ENCODE peak calls at places on chromosomes 5 and 9, in five cellular contexts. B, N, P, V and S are unnamed samples.

GRCh38 chr5:27906911-27907590 is 868.7 kb upstream of the CDH9 start:
- DNase-seq in V (no peak), B (peak), N (no peak), P (no peak), S (no peak)

GRCh38 chr9:68547417-68547816 is 6.7 kb upstream of the TMEM252 start:
- DNase-seq in V (no peak), B (no peak), P (no peak), N (no peak), S (no peak)

GRCh38 chr9:137631608-137632431 is 13.0 kb downstream of the EHMT1 start:
- DNase-seq in V (no peak), N (no peak), P (no peak), B (no peak), S (no peak)

GRCh38 chr5:171966270-171966669 is 40.2 kb downstream of the FBXW11 start:
- DNase-seq in P (no peak), B (no peak), V (no peak), N (no peak), S (no peak)

GRCh38 chr9:131065599-131065998 is 30.7 kb upstream of the AIF1L start:
- DNase-seq in B (no peak), P (no peak), V (no peak), N (no peak), S (no peak)

GRCh38 chr5:1402611-1403255 is 42.5 kb downstream of the SLC6A3 start:
- DNase-seq in P (no peak), B (no peak), V (no peak), N (no peak), S (no peak)

GRCh38 chr5:174317261-174317894 is 271.9 kb downstream of the NSG2 start:
- DNase-seq in B (peak), P (peak), V (peak), N (no peak), S (peak)

GRCh38 chr5:141880961-141881801 is 3.0 kb upstream of the PCDH1 start:
- DNase-seq in B (no peak), V (peak), P (no peak), N (no peak), S (no peak)

GRCh38 chr9:33719581-33720374 is 75.6 kb upstream of the PRSS3 start:
- DNase-seq in N (no peak), V (peak), P (peak), B (peak), S (peak)

GRCh38 chr9:22158983-22159382 is 149.9 kb upstream of the CDKN2B start:
- DNase-seq in B (peak), P (no peak), V (no peak), N (peak), S (no peak)

GRCh38 chr9:98964911-98965336 is 21.2 kb downstream of the COL15A1 start:
- DNase-seq in V (no peak), N (no peak), P (no peak), B (no peak), S (no peak)

GRCh38 chr9:20940447-20941176 is 90.8 kb downstream of the HACD4 start:
- DNase-seq in B (no peak), N (no peak), V (no peak), P (no peak), S (no peak)

GRCh38 chr9:2495221-2496005 is 126.2 kb upstream of the VLDLR start:
- DNase-seq in P (no peak), N (no peak), V (no peak), B (no peak), S (no peak)

GRCh38 chr9:69313175-69313574 is 11.8 kb upstream of the ENTREP1 start:
- DNase-seq in P (no peak), V (no peak), B (no peak), N (no peak), S (no peak)

GRCh38 chr5:1505506-1506241 is 18.1 kb downstream of the LPCAT1 start:
- DNase-seq in V (no peak), P (no peak), N (no peak), B (no peak), S (no peak)

GRCh38 chr9:35907732-35908483 is 1.4 kb upstream of the SPAAR start:
- DNase-seq in P (no peak), N (peak), B (peak), V (peak), S (peak)

GRCh38 chr5:86572825-86573224 is 44.9 kb upstream of the COX7C start:
- DNase-seq in V (no peak), P (no peak), N (no peak), B (no peak), S (no peak)

GRCh38 chr9:36399980-36400331 is at the start of gene RNF38:
- DNase-seq in N (no peak), B (no peak), P (no peak), V (no peak), S (no peak)

GRCh38 chr5:17882760-17883488 is 248.7 kb downstream of the TAF11L14 start:
- DNase-seq in N (no peak), B (no peak), V (peak), P (no peak), S (peak)

GRCh38 chr5:139232161-139232724 is 34.1 kb upstream of the SIL1 start:
- DNase-seq in B (no peak), V (no peak), N (no peak), P (peak), S (no peak)

GRCh38 chr5:17182966-17183365 is 34.5 kb upstream of the BASP1 start:
- DNase-seq in P (no peak), N (no peak), B (no peak), V (no peak), S (no peak)

GRCh38 chr5:180373475-180374269 is 20.5 kb upstream of the GFPT2 start:
- DNase-seq in B (no peak), V (no peak), N (no peak), P (peak), S (no peak)

GRCh38 chr9:113654605-113655193 is 191.2 kb downstream of the RGS3 start:
- DNase-seq in N (no peak), B (no peak), P (no peak), V (no peak), S (no peak)

DNA sequence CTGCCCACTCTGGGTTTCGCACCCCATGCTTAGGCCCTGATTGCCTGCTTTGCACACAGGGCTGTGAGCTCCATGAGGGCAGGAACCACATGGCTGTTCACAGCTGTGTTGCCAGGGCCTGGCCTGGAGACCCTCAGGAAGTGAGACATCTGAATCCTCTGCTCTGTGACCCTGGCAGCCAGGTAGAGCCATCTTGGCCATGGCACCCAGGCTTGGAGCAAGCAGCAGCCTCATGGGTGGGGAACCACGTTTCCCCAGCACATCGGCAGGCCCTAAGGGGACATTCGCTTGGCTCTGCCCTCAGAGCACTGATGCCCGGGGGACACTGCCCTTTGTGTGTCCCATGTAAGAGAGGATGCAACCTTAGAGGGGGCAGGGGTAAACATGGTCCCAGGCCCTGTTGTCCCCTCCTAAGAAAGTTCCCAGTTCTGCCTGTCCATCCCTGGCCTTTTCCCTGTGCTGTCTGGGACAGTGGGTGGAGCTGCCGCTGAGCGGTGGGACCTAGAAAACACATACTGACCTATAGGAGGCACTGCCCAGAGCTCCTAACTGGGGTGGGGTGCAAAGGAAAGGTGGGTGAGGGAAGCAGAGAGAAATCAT is 144.1 kb upstream of the IER5L start:
- DNase-seq in P (no peak), N (no peak), V (no peak), B (no peak), S (no peak)
- TF ChIP-seq YY1 in P (no peak), N (no peak), V (no peak), B (no peak), S (no peak)

GRCh38 chr5:133944263-133945230 is 23.9 kb downstream of the C5orf15 start:
- DNase-seq in V (peak), N (peak), B (peak), P (peak), S (no peak)
- TF ChIP-seq YY1 in V (no peak), N (no peak), B (no peak), P (no peak), S (no peak)

GRCh38 chr5:32103521-32103920 is 70.6 kb downstream of the GOLPH3 start:
- DNase-seq in B (no peak), N (no peak), V (peak), P (no peak), S (no peak)

GRCh38 chr5:32099486-32100035 is 74.6 kb downstream of the GOLPH3 start:
- DNase-seq in B (no peak), V (peak), N (no peak), P (no peak), S (no peak)

GRCh38 chr5:32100903-32101302 is 73.2 kb downstream of the GOLPH3 start:
- DNase-seq in B (no peak), N (no peak), V (no peak), P (no peak), S (no peak)

GRCh38 chr5:32100230-32100629 is 73.9 kb downstream of the GOLPH3 start:
- DNase-seq in P (no peak), B (no peak), N (no peak), V (peak), S (no peak)

DNA sequence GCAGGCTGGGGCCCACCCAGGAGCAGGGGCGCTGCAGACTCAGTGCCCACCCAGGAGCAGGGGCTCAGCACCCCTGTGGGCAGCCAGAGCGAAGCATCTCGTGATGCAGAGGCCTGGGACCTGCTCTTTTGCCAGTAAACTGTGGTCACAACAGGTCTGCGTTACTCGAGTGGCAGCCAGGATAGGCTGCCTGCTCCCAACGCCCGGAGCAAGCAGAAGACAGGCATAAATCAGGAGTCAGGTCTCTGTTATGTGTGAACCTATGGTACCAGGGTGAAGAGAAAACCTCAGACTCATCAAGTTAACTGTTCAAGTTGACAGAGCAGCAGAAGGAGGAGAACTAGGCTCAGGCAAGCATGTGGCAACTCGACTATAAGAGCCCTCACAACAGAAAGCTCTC is 71.9 kb downstream of the GOLPH3 start:
- DNase-seq in B (no peak), V (peak), N (no peak), P (no peak), S (no peak)
- TF ChIP-seq YY1 in B (no peak), V (no peak), N (no peak), P (no peak), S (no peak)

GRCh38 chr9:6239694-6240093 is 24.1 kb downstream of the IL33 start:
- DNase-seq in B (no peak), P (no peak), V (no peak), N (no peak), S (no peak)
- TF ChIP-seq YY1 in B (no peak), P (no peak), V (no peak), N (no peak), S (no peak)

GRCh38 chr5:159616967-159617366 is 286.7 kb upstream of the IL12B start:
- DNase-seq in B (no peak), V (no peak), P (no peak), N (no peak), S (no peak)
- TF ChIP-seq YY1 in B (no peak), V (no peak), P (no peak), N (no peak), S (no peak)

DNA sequence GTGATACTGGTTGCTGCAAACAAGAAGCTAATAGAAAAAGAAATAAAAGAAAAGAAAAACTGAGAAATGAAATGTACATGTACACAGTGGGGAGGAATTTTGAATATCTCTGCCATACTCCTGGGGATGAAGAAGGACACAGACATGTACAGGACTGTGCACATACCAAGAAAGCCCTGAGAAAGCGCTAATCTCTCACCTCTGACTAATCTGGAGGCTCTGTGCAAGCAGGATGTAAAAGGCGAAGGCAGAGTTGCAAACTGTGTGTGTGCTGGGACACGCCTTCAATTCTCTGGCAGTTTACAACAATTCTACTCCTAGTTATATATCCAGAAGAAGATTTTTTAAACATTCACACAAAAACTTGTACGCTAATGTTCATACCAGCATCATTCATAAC is 211.4 kb downstream of the KIAA0825 start:
- DNase-seq in V (no peak), B (no peak), P (no peak), N (no peak), S (no peak)
- TF ChIP-seq YY1 in V (no peak), B (no peak), P (no peak), N (no peak), S (no peak)